ENCODE peak calls at places on chromosomes 1 and 21, in five cellular contexts. J is fibroblast of lung, P is heart left ventricle, O is AG04450, W is psoas muscle. B is an unnamed sample. For H3K27me3, the result is how much of the 10 kb centered on the place peaks cover.

GRCh38 chr1:30745156-30745833 is 12.3 kb downstream of the LAPTM5 start:
- DNase-seq in J (no peak), P (no peak), O (no peak), W (no peak), B (no peak)

GRCh38 chr1:29354511-29355098 is 118.3 kb downstream of the PTPRU start:
- DNase-seq in J (no peak), P (no peak), O (no peak), W (no peak), B (peak)

GRCh38 chr1:33074193-33074945 is 6.6 kb upstream of the AZIN2 start:
- DNase-seq in J (no peak), P (no peak), O (no peak), W (no peak), B (no peak)

GRCh38 chr1:164768619-164769018 is 209.6 kb downstream of the PBX1 start:
- DNase-seq in J (no peak), P (no peak), O (no peak), W (no peak), B (no peak)

GRCh38 chr1:94248956-94249688 is 11.7 kb upstream of the ARHGAP29 start:
- DNase-seq in J (no peak), P (no peak), O (no peak), W (no peak), B (peak)

GRCh38 chr1:27559466-27560030 is 44.4 kb downstream of the AHDC1 start:
- DNase-seq in J (no peak), P (no peak), O (no peak), W (no peak), B (no peak)

GRCh38 chr1:18529714-18530113 is 49.0 kb downstream of the KLHDC7A start:
- DNase-seq in J (no peak), P (no peak), O (no peak), W (no peak), B (no peak)

GRCh38 chr1:231311696-231312095 is 26.0 kb downstream of the EXOC8 start:
- DNase-seq in J (no peak), P (no peak), O (no peak), W (no peak), B (no peak)

GRCh38 chr1:204453141-204453772 is 41.3 kb downstream of the PIK3C2B start:
- DNase-seq in J (no peak), P (no peak), O (no peak), W (no peak), B (no peak)

GRCh38 chr1:234770031-234770795 is 160.2 kb upstream of the IRF2BP2 start:
- DNase-seq in J (no peak), P (no peak), O (no peak), W (no peak), B (no peak)

GRCh38 chr1:242132446-242132845 is 133.5 kb upstream of the MAP1LC3C start:
- DNase-seq in J (no peak), P (no peak), O (no peak), W (no peak), B (no peak)

GRCh38 chr1:33036051-33036525 is 595 bp downstream of the AK2 start:
- DNase-seq in J (peak), P (no peak), O (no peak), W (no peak), B (peak)

GRCh38 chr1:165129568-165130164 is 226.8 kb downstream of the LMX1A start:
- DNase-seq in J (peak), P (peak), O (no peak), W (peak), B (peak)

GRCh38 chr1:241343956-241344355 is 13.0 kb downstream of the RGS7 start:
- DNase-seq in J (no peak), P (no peak), O (no peak), W (no peak), B (no peak)

GRCh38 chr21:35190201-35190701 is 141.1 kb upstream of the RUNX1 start:
- DNase-seq in J (no peak), P (no peak), O (no peak), W (no peak), B (peak)

GRCh38 chr1:116164056-116164889 is 53.1 kb downstream of the MAB21L3 start:
- DNase-seq in J (no peak), P (peak), O (no peak), W (peak), B (no peak)

GRCh38 chr1:101907264-101907663 is 89.5 kb downstream of the OLFM3 start:
- DNase-seq in J (no peak), P (no peak), O (no peak), W (no peak), B (no peak)

GRCh38 chr1:116826818-116827606 is 72.8 kb downstream of the CD2 start:
- DNase-seq in J (no peak), P (no peak), O (no peak), W (no peak), B (peak)

GRCh38 chr1:60461889-60462595 is 388.5 kb upstream of the C1orf87 start:
- DNase-seq in J (no peak), P (no peak), O (no peak), W (no peak), B (no peak)

GRCh38 chr1:212226467-212226866 is 58.7 kb upstream of the PPP2R5A start:
- DNase-seq in J (no peak), P (no peak), O (no peak), W (no peak), B (no peak)

GRCh38 chr1:218349365-218350021 is 4.4 kb downstream of the TGFB2 start:
- DNase-seq in J (no peak), P (no peak), O (no peak), W (no peak), B (no peak)

GRCh38 chr21:16002872-16003466 is 273.2 kb downstream of the USP25 start:
- DNase-seq in J (peak), P (no peak), O (no peak), W (no peak), B (no peak)

GRCh38 chr1:36735939-36736730 is 253.4 kb upstream of the CSF3R start:
- DNase-seq in J (no peak), P (no peak), O (no peak), W (no peak), B (no peak)

GRCh38 chr1:11833900-11834299 is 13.7 kb downstream of the NPPA start:
- DNase-seq in J (no peak), P (no peak), O (no peak), W (no peak), B (no peak)

GRCh38 chr21:33801424-33802405 is 113.9 kb downstream of the ATP5PO start:
- DNase-seq in J (peak), P (no peak), O (peak), W (no peak), B (peak)

GRCh38 chr1:198072177-198072576 is 84.6 kb upstream of the NEK7 start:
- DNase-seq in J (peak), P (no peak), O (no peak), W (no peak), B (no peak)

GRCh38 chr1:8408151-8408839 is 90.4 kb downstream of the SLC45A1 start:
- DNase-seq in J (peak), P (peak), O (peak), W (peak), B (no peak)

GRCh38 chr1:8407652-8408051 is 89.7 kb downstream of the SLC45A1 start:
- DNase-seq in J (no peak), P (no peak), O (no peak), W (no peak), B (no peak)

GRCh38 chr1:8410791-8411190 is 92.9 kb downstream of the SLC45A1 start:
- DNase-seq in J (no peak), P (no peak), O (no peak), W (no peak), B (no peak)

GRCh38 chr1:8409666-8410065 is 91.8 kb downstream of the SLC45A1 start:
- DNase-seq in J (no peak), P (no peak), O (no peak), W (no peak), B (no peak)

GRCh38 chr1:8409107-8409506 is 91.2 kb downstream of the SLC45A1 start:
- DNase-seq in J (peak), P (no peak), O (no peak), W (no peak), B (no peak)
- TF ChIP-seq CTCF in J (peak), P (peak), O (peak), W (peak), B (peak)

DNA sequence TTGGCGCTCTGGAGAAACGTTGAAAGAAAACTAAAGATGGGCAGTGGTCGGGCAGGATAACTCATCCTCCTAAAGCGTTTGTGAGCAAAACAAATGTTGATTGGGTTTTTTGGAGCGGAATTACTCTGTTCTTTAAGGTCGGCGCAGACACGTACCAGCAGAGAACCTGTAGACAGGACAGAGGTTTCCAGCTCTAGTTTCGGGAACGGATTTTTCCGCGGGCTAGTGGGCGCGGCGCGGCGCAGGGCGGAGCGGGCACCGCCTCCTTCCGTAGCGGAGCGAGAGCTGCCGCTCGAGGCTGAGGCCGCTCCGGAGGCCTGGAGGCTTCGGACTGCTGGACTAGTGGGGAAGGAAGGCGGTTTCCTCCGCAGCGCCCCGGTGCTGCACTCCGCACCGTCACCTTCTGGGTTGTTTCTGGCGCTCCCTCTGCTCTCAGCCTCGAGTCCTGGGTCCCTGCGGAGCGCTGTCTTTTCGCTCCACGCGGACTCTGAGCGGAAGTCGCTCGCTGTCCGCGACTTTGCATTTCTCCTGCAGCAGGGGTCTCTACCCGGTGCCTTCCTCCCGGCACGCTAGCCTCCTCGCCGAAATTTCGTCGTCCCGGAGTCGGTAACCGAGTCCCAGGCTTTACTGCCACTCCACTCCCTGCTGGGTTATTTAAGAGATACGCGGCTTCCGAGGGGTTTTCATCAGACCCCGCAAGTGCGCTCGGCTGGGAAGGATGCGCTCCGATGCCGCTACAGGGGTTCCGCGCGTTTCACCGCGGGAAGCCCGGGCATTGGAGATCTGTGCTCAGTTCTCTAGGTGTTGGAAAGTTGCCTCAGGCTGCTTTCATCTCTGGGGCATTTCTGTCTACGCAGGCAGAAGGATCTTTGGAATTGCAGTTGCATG is 7.0 kb downstream of the FOXD2 start:
- DNase-seq in J (peak), P (no peak), O (no peak), W (no peak), B (no peak)
- H3K27me3 ChIP-seq in J (half or more), P (half or more), O (half or more), W (half or more), B (half or more)

DNA sequence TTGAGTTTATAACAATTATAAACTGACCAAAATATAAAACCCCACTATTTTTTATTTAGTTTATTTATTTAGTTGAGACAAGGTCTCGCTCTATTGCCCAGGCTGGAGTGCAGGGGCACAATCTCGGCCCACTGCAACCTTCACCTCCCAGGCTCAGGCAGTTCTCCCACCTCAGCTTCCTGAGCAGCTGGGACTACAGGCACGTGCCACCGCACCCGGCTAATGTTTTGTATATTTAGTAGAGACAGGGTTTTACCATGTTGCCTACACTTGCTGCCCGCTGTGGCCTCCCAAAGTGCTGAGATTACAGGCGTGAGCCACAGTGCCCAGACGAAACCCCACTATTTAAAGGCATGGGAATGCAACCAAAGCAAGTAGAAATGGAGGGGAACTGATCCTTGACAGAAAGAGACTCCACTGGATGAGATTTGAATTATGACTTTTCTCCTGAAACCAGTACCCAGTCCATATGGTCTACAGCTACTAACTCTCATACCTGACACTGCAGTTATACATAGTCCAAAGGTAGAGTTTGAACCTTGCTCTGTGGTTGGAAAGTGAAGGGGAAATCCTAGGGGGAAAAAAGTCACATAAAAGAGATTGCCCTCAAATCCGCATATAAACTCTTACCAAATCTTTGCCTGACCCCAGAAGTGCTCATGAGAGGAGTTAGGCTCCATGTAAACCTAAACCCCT is 11.3 kb downstream of the LRRC8C start:
- DNase-seq in J (no peak), P (no peak), O (no peak), W (no peak), B (no peak)
- TF ChIP-seq CTCF in J (no peak), P (no peak), O (no peak), W (no peak), B (no peak)

GRCh38 chr1:22804333-22804906 is 93.8 kb downstream of the EPHB2 start:
- DNase-seq in J (no peak), P (no peak), O (no peak), W (peak), B (no peak)

GRCh38 chr1:22801753-22802152 is 91.1 kb downstream of the EPHB2 start:
- DNase-seq in J (no peak), P (no peak), O (no peak), W (no peak), B (no peak)

GRCh38 chr1:22803833-22804232 is 93.2 kb downstream of the EPHB2 start:
- DNase-seq in J (no peak), P (no peak), O (no peak), W (no peak), B (no peak)

GRCh38 chr1:22799971-22800370 is 89.3 kb downstream of the EPHB2 start:
- DNase-seq in J (no peak), P (no peak), O (no peak), W (no peak), B (no peak)

DNA sequence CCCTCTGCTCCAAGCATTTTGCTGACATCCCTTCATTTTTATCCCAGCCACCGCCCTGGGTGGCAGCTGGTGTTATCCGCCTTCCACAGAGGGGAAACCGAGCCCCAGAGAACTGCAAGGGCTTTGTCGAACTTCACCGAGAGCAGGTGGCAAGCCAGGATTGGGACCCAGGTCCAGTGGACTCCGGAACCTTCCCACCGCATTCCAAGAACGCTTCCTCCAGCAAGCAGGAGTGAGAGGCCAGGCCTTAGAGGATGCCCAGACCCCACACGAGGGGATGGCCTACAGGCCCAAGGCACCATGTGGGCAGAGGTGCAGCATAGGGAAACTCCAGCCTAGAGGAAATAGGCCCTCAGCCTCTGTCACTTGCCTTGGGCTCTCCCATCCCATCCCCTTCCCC is 90.7 kb downstream of the EPHB2 start:
- DNase-seq in J (no peak), P (no peak), O (no peak), W (no peak), B (no peak)
- H3K27me3 ChIP-seq in J (under half), P (under half), O (under half), W (under half), B (under half)

DNA sequence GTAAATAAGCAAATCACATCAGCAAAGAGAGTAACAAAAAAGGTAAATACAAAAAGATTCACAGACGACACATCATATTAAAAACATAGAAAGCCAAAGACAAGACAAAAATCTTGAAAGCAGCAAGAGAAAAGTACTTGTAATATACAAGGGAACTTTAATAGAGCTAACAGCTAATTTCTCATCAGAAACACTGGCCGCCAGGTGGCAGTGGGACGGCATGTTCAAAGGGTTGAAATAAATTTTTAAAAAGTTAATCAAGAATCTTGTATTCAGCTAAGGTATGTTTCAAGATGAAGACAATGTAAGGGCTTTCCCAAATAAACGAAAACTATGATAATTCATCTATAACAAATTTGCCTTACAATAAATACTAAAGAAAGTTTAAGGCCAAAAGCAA is 358.1 kb downstream of the LRRIQ3 start:
- DNase-seq in J (no peak), P (no peak), O (no peak), W (no peak), B (no peak)
- TF ChIP-seq CTCF in J (no peak), P (peak), O (peak), W (no peak), B (peak)

DNA sequence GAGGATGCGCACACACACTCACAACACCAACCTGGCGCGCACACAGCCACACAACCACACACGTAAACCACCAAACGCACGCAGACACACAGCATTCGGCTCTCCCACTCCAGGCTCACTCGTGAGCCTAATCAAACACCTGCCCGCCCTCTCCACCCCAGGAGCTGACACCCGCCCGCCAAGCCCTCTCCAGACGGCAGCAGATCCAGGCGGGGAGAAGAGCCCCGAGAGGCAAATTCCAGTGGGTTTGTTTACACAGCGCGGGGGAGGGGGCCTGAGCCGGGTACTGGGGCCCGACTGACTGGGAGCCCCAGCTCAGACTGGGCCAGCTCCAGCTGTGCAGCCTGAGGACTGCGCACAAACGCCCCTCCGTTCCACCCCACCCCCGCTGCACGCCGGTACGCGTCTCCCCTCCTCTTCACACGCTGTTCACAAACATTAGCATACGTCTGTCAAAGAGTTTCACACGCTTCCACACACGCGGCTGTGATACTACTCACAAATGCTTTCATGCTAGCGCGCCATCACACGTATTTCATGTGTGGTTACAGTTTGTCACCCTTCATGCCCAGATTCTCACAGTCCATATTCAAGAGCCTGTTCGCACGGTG is 1.1 kb upstream of the EFNA1 start:
- DNase-seq in J (peak), P (no peak), O (no peak), W (no peak), B (peak)
- H3K27me3 ChIP-seq in J (half or more), P (under half), O (under half), W (under half), B (under half)

GRCh38 chr1:76627498-76627897 is 239.8 kb upstream of the ST6GALNAC5 start:
- DNase-seq in J (no peak), P (no peak), O (no peak), W (no peak), B (no peak)
- TF ChIP-seq CTCF in J (no peak), P (no peak), O (no peak), W (no peak), B (no peak)

GRCh38 chr1:2896824-2897223 is 95.3 kb upstream of the TTC34 start:
- DNase-seq in J (no peak), P (no peak), O (no peak), W (no peak), B (no peak)
- H3K27me3 ChIP-seq in J (under half), P (under half), O (under half), W (under half), B (under half)